ENCODE peak calls at places on chromosomes 6 and 20, in five cellular contexts. X is HCEC 1CT; W is effector memory CD8-positive, alpha-beta T cell; I is heart left ventricle; O is stimulated activated CD4-positive, alpha-beta T cell treated with anti-CD3 and anti-CD28 coated beads, Interleukin-1b, Interleukin-23, amount 100 ng/mL, for 24 hours. A is an unnamed sample.

GRCh38 chr6:44078795-44079671 is 48.2 kb downstream of the MRPL14 start:
- DNase-seq in X (peak; percentile 55), W (peak; percentile 79), I (peak; percentile 60), O (peak; percentile 52), A (peak; percentile 46)

GRCh38 chr6:142692942-142693341 is 252.0 kb downstream of the HIVEP2 start:
- DNase-seq in X (peak; percentile 92), W (peak; percentile 68), I (peak; percentile 62), O (peak; percentile 42), A (peak; percentile 89)

GRCh38 chr6:169574420-169574819 is 127.4 kb downstream of the WDR27 start:
- DNase-seq in X (no peak), W (no peak), I (no peak), O (no peak), A (no peak)

GRCh38 chr20:60268502-60268901 is 310.3 kb downstream of the CDH26 start:
- DNase-seq in X (no peak), W (no peak), I (no peak), O (no peak), A (no peak)

GRCh38 chr6:17281497-17282481 is 628 bp downstream of the RBM24 start:
- DNase-seq in X (peak; percentile 21), W (no peak), I (no peak), O (no peak), A (peak; percentile 40)

GRCh38 chr6:32111424-32112066 is 2.4 kb upstream of the TNXB start:
- DNase-seq in X (no peak), W (no peak), I (no peak), O (no peak), A (no peak)

GRCh38 chr6:20605581-20605980 is 71.3 kb downstream of the CDKAL1 start:
- DNase-seq in X (peak; percentile 72), W (no peak), I (no peak), O (no peak), A (peak; percentile 78)

GRCh38 chr6:169371344-169372144 is 117.9 kb upstream of the THBS2 start:
- DNase-seq in X (peak; percentile 12), W (no peak), I (no peak), O (no peak), A (peak; percentile 23)

GRCh38 chr6:107704377-107705013 is 119.6 kb downstream of the SCML4 start:
- DNase-seq in X (peak; percentile 21), W (peak; percentile 39), I (no peak), O (no peak), A (peak; percentile 71)

GRCh38 chr6:158174514-158174913 is 6.4 kb downstream of the GTF2H5 start:
- DNase-seq in X (peak; percentile 88), W (no peak), I (no peak), O (no peak), A (peak; percentile 95)

GRCh38 chr6:26304213-26305096 is 60.5 kb upstream of the BTN3A2 start:
- DNase-seq in X (peak; percentile 81), W (peak; percentile 40), I (no peak), O (no peak), A (peak; percentile 95)

GRCh38 chr6:121201108-121201507 is 133.2 kb downstream of the TBC1D32 start:
- DNase-seq in X (no peak), W (no peak), I (no peak), O (no peak), A (no peak)

GRCh38 chr6:150301871-150302800 is 66.7 kb upstream of the IYD start:
- DNase-seq in X (no peak), W (no peak), I (no peak), O (no peak), A (peak; percentile 55)

GRCh38 chr20:38032585-38033329 is 499 bp downstream of the TTI1 start:
- DNase-seq in X (no peak), W (no peak), I (peak; percentile 34), O (no peak), A (no peak)

GRCh38 chr20:1033751-1034419 is 31.8 kb upstream of the RSPO4 start:
- DNase-seq in X (no peak), W (no peak), I (no peak), O (no peak), A (no peak)

GRCh38 chr6:30613251-30614043 is 3.6 kb downstream of the PPP1R10 start:
- DNase-seq in X (peak; percentile 50), W (no peak), I (no peak), O (no peak), A (peak; percentile 27)

GRCh38 chr6:37985355-37985754 is 165.8 kb downstream of the ZFAND3 start:
- DNase-seq in X (no peak), W (peak; percentile 5), I (no peak), O (no peak), A (no peak)

GRCh38 chr20:50645253-50646068 is 45.9 kb downstream of the RIPOR3 start:
- DNase-seq in X (peak; percentile 100), W (no peak), I (peak; percentile 90), O (no peak), A (peak; percentile 97)

GRCh38 chr6:116764557-116764960 is 960 bp downstream of the FAM162B start:
- DNase-seq in X (no peak), W (no peak), I (no peak), O (no peak), A (peak; percentile 62)

GRCh38 chr20:45836841-45837240 is 3.2 kb downstream of the SNX21 start:
- DNase-seq in X (no peak), W (no peak), I (no peak), O (no peak), A (peak; percentile 42)

GRCh38 chr20:9301129-9302072 is 213.0 kb upstream of the LAMP5 start:
- DNase-seq in X (peak; percentile 51), W (no peak), I (peak; percentile 26), O (no peak), A (peak; percentile 90)